ENCODE peak calls at places on chromosomes 5 and 9, in four cellular contexts. C is HCEC 1CT, Z is T-helper 9 cell, F is germinal center. E is an unnamed sample.

GRCh38 chr5:149603210-149603609 is 21.9 kb downstream of the ARHGEF37 start:
- DNase-seq in C (no peak), Z (no peak), F (no peak), E (no peak)

GRCh38 chr5:107476783-107477182 is 194.0 kb downstream of the EFNA5 start:
- DNase-seq in C (peak), Z (no peak), F (no peak), E (peak)

GRCh38 chr5:156475831-156476551 is 149.0 kb downstream of the SGCD start:
- DNase-seq in C (peak), Z (no peak), F (no peak), E (no peak)

GRCh38 chr9:113649054-113649453 is 185.5 kb downstream of the RGS3 start:
- DNase-seq in C (no peak), Z (no peak), F (no peak), E (no peak)

GRCh38 chr5:151039665-151040064 is 19.3 kb downstream of the GPX3 start:
- DNase-seq in C (no peak), Z (no peak), F (no peak), E (no peak)

GRCh38 chr9:99019523-99020331 is 76.0 kb downstream of the COL15A1 start:
- DNase-seq in C (peak), Z (no peak), F (no peak), E (no peak)

GRCh38 chr9:129194222-129194621 is 16.2 kb upstream of the IER5L start:
- DNase-seq in C (no peak), Z (no peak), F (no peak), E (no peak)

GRCh38 chr9:114745879-114746550 is 59.8 kb downstream of the TNFSF15 start:
- DNase-seq in C (no peak), Z (no peak), F (no peak), E (no peak)

GRCh38 chr9:80878556-80878955 is 810.8 kb downstream of the TLE1 start:
- DNase-seq in C (peak), Z (no peak), F (no peak), E (no peak)

GRCh38 chr9:23526806-23527205 is 299.2 kb downstream of the ELAVL2 start:
- DNase-seq in C (no peak), Z (no peak), F (no peak), E (no peak)

GRCh38 chr5:76274566-76274965 is 128.5 kb upstream of the IQGAP2 start:
- DNase-seq in C (no peak), Z (no peak), F (no peak), E (no peak)

GRCh38 chr5:135140805-135141204 is 106.8 kb upstream of the PITX1 start:
- DNase-seq in C (peak), Z (no peak), F (no peak), E (no peak)

GRCh38 chr9:76136986-76137385 is 246.5 kb downstream of the PCSK5 start:
- DNase-seq in C (peak), Z (no peak), F (no peak), E (no peak)

GRCh38 chr9:124329393-124329792 is 71.6 kb downstream of the NEK6 start:
- DNase-seq in C (no peak), Z (no peak), F (no peak), E (no peak)

GRCh38 chr9:17800397-17800796 is 221.5 kb downstream of the SH3GL2 start:
- DNase-seq in C (no peak), Z (no peak), F (no peak), E (no peak)

GRCh38 chr9:111525056-111525977 is at the start of gene ZNF483:
- DNase-seq in C (no peak), Z (peak), F (peak), E (peak)

GRCh38 chr5:61010759-61011460 is 65.9 kb downstream of the NDUFAF2 start:
- DNase-seq in C (peak), Z (no peak), F (no peak), E (no peak)

GRCh38 chr5:57844410-57844809 is 361.8 kb upstream of the ACTBL2 start:
- DNase-seq in C (no peak), Z (no peak), F (no peak), E (no peak)

GRCh38 chr5:150789943-150790611 is 11.5 kb downstream of the SMIM3 start:
- DNase-seq in C (peak), Z (peak), F (no peak), E (peak)

GRCh38 chr5:96067902-96068614 is 106.4 kb upstream of the ELL2 start:
- DNase-seq in C (peak), Z (no peak), F (no peak), E (no peak)

E was measured in GM06990.